ENCODE peak calls at places on chromosomes 11 and 22, in four cellular contexts. L is fibroblast of mammary gland, O is kidney epithelial cell, A is thoracic aorta. C is an unnamed sample.

GRCh38 chr11:7538023-7538422 is 24.2 kb downstream of the PPFIBP2 start:
- DNase-seq in L (peak), O (no peak), A (no peak), C (no peak)

GRCh38 chr11:60428517-60428916 is 855 bp upstream of the MS4A5 start:
- DNase-seq in O (no peak), A (no peak), L (no peak), C (no peak)

GRCh38 chr11:73647459-73648100 is 1.2 kb downstream of the PLEKHB1 start:
- DNase-seq in O (peak), L (peak), A (peak), C (no peak)

GRCh38 chr11:128492461-128492860 is 94.9 kb downstream of the ETS1 start:
- DNase-seq in O (no peak), L (peak), A (no peak), C (no peak)

GRCh38 chr11:130480721-130481140 is 32.3 kb downstream of the ADAMTS15 start:
- DNase-seq in O (no peak), A (no peak), L (peak), C (no peak)

GRCh38 chr22:49323751-49324415 is 503.8 kb downstream of the BRD1 start:
- DNase-seq in A (no peak), L (no peak), O (no peak), C (no peak)

GRCh38 chr22:49551897-49552659 is 275.6 kb downstream of the BRD1 start:
- DNase-seq in A (no peak), O (no peak), L (no peak), C (no peak)

GRCh38 chr11:59679347-59679746 is 10.5 kb upstream of the PATL1 start:
- DNase-seq in O (no peak), L (no peak), A (no peak), C (no peak)

GRCh38 chr22:16801088-16801487 is 24.1 kb downstream of the XKR3 start:
- DNase-seq in A (no peak), L (no peak), O (no peak), C (no peak)

GRCh38 chr11:57499413-57499982 is 16.0 kb downstream of the SLC43A1 start:
- DNase-seq in O (peak), L (peak), A (peak), C (peak)

GRCh38 chr11:19199766-19200165 is 2.0 kb downstream of the CSRP3 start:
- DNase-seq in L (no peak), A (no peak), O (no peak), C (no peak)

GRCh38 chr11:94417386-94417987 is 16.3 kb upstream of the GPR83 start:
- DNase-seq in O (no peak), A (no peak), L (peak), C (peak)

GRCh38 chr11:37500425-37500824 is 902.4 kb upstream of the RAG2 start:
- DNase-seq in L (no peak), O (no peak), A (no peak), C (no peak)

GRCh38 chr11:86805873-86806310 is 5.5 kb downstream of the PRSS23 start:
- DNase-seq in O (no peak), L (peak), A (no peak), C (no peak)

GRCh38 chr11:80617156-80617555 is 1176.3 kb upstream of the TENM4 start:
- DNase-seq in L (no peak), O (no peak), A (no peak), C (no peak)

GRCh38 chr22:32854351-32854804 is 52.9 kb downstream of the TIMP3 start:
- DNase-seq in O (no peak), A (no peak), L (peak), C (no peak)

GRCh38 chr22:30649430-30650007 is 13.9 kb downstream of the SLC35E4 start:
- DNase-seq in A (no peak), L (peak), O (peak), C (no peak)
- TF ChIP-seq CTCF in A (no peak), L (peak), O (peak), C (no peak)

GRCh38 chr11:64841592-64842365 is 2.7 kb downstream of the CDC42BPG start:
- DNase-seq in L (no peak), A (no peak), O (no peak), C (no peak)
- H3K4me3 ChIP-seq in L (no peak), A (no peak), O (no peak), C (no peak)

DNA sequence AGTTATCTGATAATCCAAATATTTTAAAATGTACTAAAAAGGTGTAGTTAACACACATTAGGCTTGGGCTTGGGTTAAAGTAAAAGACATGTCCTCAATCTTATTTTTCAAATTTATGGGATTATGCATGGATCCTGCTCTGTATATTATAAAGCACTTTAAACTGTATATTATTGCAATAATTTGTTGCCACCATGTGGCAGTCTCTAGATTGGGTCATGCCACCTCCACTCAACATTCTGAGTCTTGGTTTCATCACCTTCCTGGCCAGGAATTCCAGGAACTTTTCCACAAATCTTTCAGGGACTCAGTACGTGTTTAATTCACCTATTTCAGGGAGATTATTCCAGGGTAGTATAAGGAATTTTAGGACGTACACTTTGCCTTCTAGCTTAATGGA is 695.5 kb downstream of the FAM181B start:
- DNase-seq in O (no peak), L (no peak), A (no peak), C (no peak)
- TF ChIP-seq CTCF in O (no peak), L (no peak), A (no peak), C (no peak)

DNA sequence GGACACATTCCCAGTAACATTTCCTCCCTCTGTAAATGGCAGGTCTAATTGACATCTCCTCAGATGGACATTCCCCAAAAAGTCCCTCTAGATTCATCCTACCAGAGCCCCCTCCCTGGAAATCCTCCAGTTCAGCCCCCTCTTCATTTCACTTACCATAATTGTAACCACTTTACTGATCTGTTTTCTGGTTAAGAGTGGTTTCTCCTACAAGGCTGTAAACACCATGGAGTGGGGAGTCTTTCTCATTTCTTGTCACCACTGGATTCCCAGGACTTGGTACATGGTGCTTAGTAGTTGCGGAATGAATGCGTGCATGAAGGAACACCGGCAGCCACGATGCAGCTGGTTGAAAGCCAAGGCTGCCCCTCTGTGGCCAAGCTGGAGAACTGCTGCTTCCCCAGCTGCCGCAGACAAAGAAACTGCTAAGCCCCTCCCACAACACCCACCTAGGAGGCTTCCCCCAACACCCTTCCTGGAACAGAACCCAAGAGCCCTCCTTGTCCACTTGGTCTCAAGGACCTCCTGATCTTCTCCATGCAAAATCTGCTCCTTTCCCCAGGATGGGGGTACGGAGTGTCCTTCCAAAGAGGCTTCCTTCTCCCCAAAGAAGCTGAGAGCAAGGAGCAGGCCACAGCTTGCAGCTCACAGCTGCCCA is 18.6 kb upstream of the SCARF2 start:
- DNase-seq in A (no peak), O (peak), L (peak), C (peak)
- H3K4me3 ChIP-seq in A (no peak), O (no peak), L (no peak), C (no peak)

DNA sequence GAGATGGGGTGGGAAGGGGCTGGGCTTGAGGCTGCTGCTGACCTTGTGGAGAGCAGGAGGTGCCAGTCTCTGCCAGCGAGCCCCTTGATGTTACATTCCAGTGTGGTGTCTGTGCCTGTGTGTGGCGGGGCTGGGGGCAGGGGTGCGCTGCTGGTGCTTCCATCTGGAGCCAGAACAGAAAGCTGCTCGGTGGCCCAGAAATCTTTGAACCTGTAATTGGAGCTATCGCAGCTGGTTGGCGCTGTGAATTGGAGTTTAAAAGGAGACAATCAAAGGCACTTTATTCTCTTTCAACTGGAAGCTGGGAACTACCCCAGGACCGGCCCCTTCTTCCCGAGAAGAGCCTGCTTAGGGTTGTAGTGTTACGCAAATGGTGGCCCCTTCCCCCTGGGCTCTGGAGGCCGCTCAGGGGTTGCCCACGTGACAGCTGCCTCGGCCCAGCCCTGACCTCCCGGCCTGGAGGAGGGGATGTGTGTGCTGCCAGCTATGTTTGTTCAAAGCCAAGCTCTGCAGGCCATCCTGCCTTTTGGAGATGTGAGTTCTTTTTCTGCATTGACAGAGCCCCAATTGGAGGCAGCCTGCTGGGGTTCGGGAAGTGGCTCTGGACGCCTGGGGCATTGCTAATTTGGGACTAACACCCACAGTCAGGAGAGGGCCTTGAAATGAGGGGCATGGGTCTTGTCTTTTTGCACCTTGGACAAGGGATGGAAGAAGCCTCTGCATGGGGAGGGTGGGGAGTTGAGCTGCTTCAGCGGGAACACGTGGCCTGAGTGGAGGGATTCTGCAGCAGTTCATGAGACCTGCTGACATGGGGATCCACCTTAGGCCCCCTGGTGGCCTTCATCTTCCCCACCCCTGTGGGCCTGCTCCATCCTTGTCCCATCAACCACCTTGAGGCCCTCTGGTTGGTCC is 14.0 kb upstream of the ARSA start:
- DNase-seq in O (no peak), L (peak), A (no peak), C (no peak)
- TF ChIP-seq CTCF in O (peak), L (peak), A (no peak), C (peak)

GRCh38 chr11:69578167-69578566 is 62.8 kb upstream of the CCND1 start:
- DNase-seq in L (no peak), O (no peak), A (no peak), C (no peak)
- H3K4me3 ChIP-seq in L (no peak), O (no peak), A (no peak), C (no peak)

GRCh38 chr11:119065369-119065768 is 2.2 kb upstream of the VPS11 start:
- DNase-seq in O (no peak), L (peak), A (no peak), C (no peak)
- TF ChIP-seq CTCF in O (peak), L (peak), A (no peak), C (peak)

DNA sequence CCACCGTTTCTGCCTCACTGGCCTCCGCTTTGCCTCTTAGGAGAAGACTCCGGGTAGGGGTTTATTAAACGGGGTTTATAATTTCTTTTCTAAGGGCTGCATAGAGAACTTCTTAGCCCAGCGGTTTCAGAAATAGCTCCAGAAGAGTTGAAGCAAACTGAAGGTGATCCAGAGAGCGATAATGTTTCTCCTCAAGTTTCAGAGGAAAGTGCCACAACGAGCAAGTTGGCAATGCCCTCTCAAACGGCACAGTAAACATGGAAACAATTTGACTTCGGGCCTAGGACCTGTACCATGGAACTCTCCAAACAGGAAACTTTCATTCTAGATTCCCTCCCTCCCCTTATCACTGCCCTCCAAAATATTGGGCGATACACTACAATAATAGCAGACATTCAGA is 1.0 kb downstream of the ADSL start:
- DNase-seq in A (no peak), L (no peak), O (no peak), C (no peak)
- H3K4me3 ChIP-seq in A (peak), L (peak), O (peak), C (peak)

DNA sequence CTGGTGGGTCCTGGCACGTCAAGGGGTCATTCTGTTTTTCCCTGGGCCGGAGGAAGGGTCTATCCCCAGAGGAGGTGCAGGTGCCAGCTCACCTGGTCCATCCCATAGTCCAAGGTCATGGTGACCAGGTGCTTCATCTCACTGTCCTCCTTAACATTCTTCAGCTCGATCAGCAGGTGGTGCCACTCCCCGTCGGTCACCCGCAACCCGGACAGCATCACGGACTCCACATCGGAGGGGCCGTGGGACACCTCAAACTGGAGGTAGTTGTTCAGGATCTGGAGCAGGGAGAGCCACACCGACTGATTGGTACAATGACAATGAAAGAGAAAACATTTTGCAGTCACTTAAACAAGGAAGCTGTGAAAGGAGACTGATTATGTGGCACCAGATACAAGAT is 64.1 kb downstream of the TRMU start:
- DNase-seq in A (no peak), L (no peak), O (no peak), C (no peak)
- TF ChIP-seq CTCF in A (no peak), L (no peak), O (no peak), C (no peak)

GRCh38 chr11:96256604-96257003 is 86.4 kb downstream of the MAML2 start:
- DNase-seq in L (no peak), O (no peak), A (no peak), C (no peak)
- H3K4me3 ChIP-seq in L (no peak), O (no peak), A (no peak), C (no peak)

C was measured in AG09309.